ENCODE peak calls at places on chromosomes 4 and X, in five cellular contexts. J is astrocyte of the cerebellum, C is activated B cell treated with CpG ODN at 0.5 μM for 24 hours, V is endothelial cell, G is transverse colon. F is an unnamed sample.

GRCh38 chrX:103157511-103158316 is 57.2 kb upstream of the BEX4 start:
- DNase-seq in J (peak), C (no peak), V (peak), G (no peak), F (no peak)

GRCh38 chrX:72306851-72307645 is 1.3 kb upstream of the CITED1 start:
- DNase-seq in J (peak), C (peak), V (peak), G (peak), F (peak)

GRCh38 chr4:32249040-32249439 is 1528.9 kb downstream of the PCDH7 start:
- DNase-seq in J (no peak), C (no peak), V (no peak), G (no peak), F (no peak)

GRCh38 chr4:93359609-93360008 is 468.9 kb upstream of the ATOH1 start:
- DNase-seq in J (no peak), C (no peak), V (no peak), G (no peak), F (no peak)

GRCh38 chr4:34636623-34637022 is 1607.7 kb downstream of the ARAP2 start:
- DNase-seq in J (no peak), C (no peak), V (no peak), G (no peak), F (no peak)

GRCh38 chrX:77519765-77520164 is 72.6 kb downstream of the FGF16 start:
- DNase-seq in J (no peak), C (no peak), V (no peak), G (no peak), F (no peak)

GRCh38 chrX:141733371-141733770 is 34.8 kb upstream of the SPANXD start:
- DNase-seq in J (no peak), C (no peak), V (no peak), G (no peak), F (no peak)

GRCh38 chr4:126306152-126306869 is 991.6 kb downstream of the FAT4 start:
- DNase-seq in J (no peak), C (no peak), V (no peak), G (no peak), F (no peak)

GRCh38 chr4:8763966-8764901 is 107.4 kb downstream of the HMX1 start:
- DNase-seq in J (no peak), C (no peak), V (no peak), G (no peak), F (no peak)

GRCh38 chr4:16582036-16582435 is 316.4 kb downstream of the LDB2 start:
- DNase-seq in J (no peak), C (no peak), V (no peak), G (no peak), F (no peak)

GRCh38 chrX:9456250-9457074 is 8.4 kb upstream of the TBL1X start:
- DNase-seq in J (no peak), C (no peak), V (no peak), G (no peak), F (no peak)

GRCh38 chr4:62531731-62532130 is 1331.6 kb downstream of the ADGRL3 start:
- DNase-seq in J (no peak), C (no peak), V (no peak), G (no peak), F (no peak)

GRCh38 chrX:24672701-24673190 is 21.0 kb upstream of the POLA1 start:
- DNase-seq in J (no peak), C (no peak), V (no peak), G (no peak), F (no peak)

GRCh38 chr4:152065545-152065944 is 304.7 kb upstream of the GATB start:
- DNase-seq in J (no peak), C (no peak), V (no peak), G (no peak), F (no peak)

GRCh38 chrX:113512700-113513395 is 672.2 kb upstream of the AMOT start:
- DNase-seq in J (peak), C (no peak), V (no peak), G (no peak), F (no peak)

GRCh38 chr4:147207941-147208340 is 262.3 kb upstream of the TTC29 start:
- DNase-seq in J (no peak), C (no peak), V (no peak), G (no peak), F (no peak)

GRCh38 chr4:101355767-101356702 is 8.7 kb upstream of the PPP3CA start:
- DNase-seq in J (peak), C (no peak), V (no peak), G (no peak), F (no peak)

GRCh38 chr4:27176400-27176799 is 315.8 kb downstream of the STIM2 start:
- DNase-seq in J (peak), C (no peak), V (peak), G (peak), F (no peak)

GRCh38 chr4:148881860-148882643 is 439.8 kb upstream of the NR3C2 start:
- DNase-seq in J (no peak), C (no peak), V (no peak), G (peak), F (no peak)

GRCh38 chr4:148850257-148850995 is 408.2 kb upstream of the NR3C2 start:
- DNase-seq in J (no peak), C (no peak), V (no peak), G (no peak), F (no peak)

GRCh38 chrX:35711281-35711680 is 86.9 kb upstream of the MAGEB16 start:
- DNase-seq in J (peak), C (no peak), V (no peak), G (no peak), F (no peak)

GRCh38 chrX:3584415-3584996 is 128.9 kb downstream of the PRKX start:
- DNase-seq in J (no peak), C (no peak), V (no peak), G (no peak), F (no peak)

GRCh38 chr4:90419124-90419711 is 292.0 kb downstream of the CCSER1 start:
- DNase-seq in J (peak), C (no peak), V (no peak), G (no peak), F (no peak)

GRCh38 chr4:72631296-72631695 is 62.3 kb upstream of the ADAMTS3 start:
- DNase-seq in J (peak), C (no peak), V (no peak), G (no peak), F (no peak)

GRCh38 chrX:56789518-56790070 is 60.6 kb downstream of the NBDY start:
- DNase-seq in J (no peak), C (no peak), V (no peak), G (peak), F (no peak)

GRCh38 chrX:56786889-56787733 is 58.1 kb downstream of the NBDY start:
- DNase-seq in J (no peak), C (no peak), V (no peak), G (no peak), F (no peak)

GRCh38 chrX:56788717-56789122 is 59.7 kb downstream of the NBDY start:
- DNase-seq in J (no peak), C (no peak), V (no peak), G (peak), F (no peak)

GRCh38 chrX:56787734-56788152 is 58.7 kb downstream of the NBDY start:
- DNase-seq in J (no peak), C (no peak), V (no peak), G (peak), F (no peak)

GRCh38 chrX:56788229-56788628 is 59.2 kb downstream of the NBDY start:
- DNase-seq in J (no peak), C (no peak), V (no peak), G (peak), F (no peak)
- TF ChIP-seq CTCF in J (no peak), C (no peak), V (no peak), G (no peak), F (no peak)

GRCh38 chr4:119172223-119172622 is 36.6 kb downstream of the MYOZ2 start:
- DNase-seq in J (no peak), C (no peak), V (no peak), G (no peak), F (no peak)

GRCh38 chr4:119165767-119166166 is 30.1 kb downstream of the MYOZ2 start:
- DNase-seq in J (no peak), C (no peak), V (no peak), G (no peak), F (no peak)

DNA sequence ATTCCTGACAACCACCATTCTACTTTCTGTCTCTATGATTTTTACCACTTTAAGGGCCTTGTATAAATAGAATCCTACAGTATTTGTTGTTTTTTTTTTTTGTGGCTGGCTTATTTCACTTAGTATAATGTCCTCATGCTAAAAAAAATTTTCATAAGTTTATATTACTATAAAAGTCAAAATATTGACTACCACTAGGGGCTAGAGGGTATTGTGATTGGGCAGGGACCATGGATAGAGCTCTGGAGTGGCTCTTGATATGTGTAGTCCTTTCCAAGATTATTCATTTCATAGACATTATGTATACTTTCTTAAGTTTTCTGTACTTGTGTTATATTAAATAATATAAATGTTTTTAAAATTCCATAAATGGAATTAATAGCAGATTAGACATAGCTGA is 34.6 kb downstream of the MYOZ2 start:
- DNase-seq in J (no peak), C (no peak), V (no peak), G (no peak), F (no peak)
- TF ChIP-seq CTCF in J (no peak), C (no peak), V (no peak), G (no peak), F (no peak)

GRCh38 chr4:112379306-112379705 is 82.1 kb downstream of the ALPK1 start:
- DNase-seq in J (no peak), C (no peak), V (peak), G (no peak), F (no peak)
- TF ChIP-seq CTCF in J (peak), C (no peak), V (no peak), G (no peak), F (peak)

GRCh38 chrX:99301990-99302389 is 1108.1 kb downstream of the PCDH19 start:
- DNase-seq in J (no peak), C (no peak), V (no peak), G (no peak), F (no peak)
- TF ChIP-seq CTCF in J (no peak), C (no peak), V (peak), G (no peak), F (peak)

DNA sequence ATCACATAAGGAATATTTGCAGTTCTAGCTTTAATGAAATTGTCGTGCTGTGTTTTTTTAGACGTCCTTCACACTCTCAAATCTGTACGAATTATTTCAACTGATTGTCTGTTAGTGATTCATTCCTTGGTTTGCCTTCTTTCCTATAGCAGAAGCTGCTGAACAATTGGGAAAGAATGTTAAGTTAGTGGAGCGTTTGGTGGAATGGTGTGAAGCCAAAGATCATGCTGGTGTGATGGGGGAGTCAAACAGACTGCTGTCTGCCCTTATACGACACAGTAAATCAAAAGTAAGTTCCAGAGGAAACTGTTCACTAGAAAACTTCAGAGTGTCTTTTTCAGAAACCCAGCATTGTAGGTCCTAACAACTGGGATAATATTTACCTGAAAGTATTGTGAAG is 159.9 kb downstream of the RAP1GDS1 start:
- DNase-seq in J (peak), C (no peak), V (no peak), G (no peak), F (no peak)
- TF ChIP-seq CTCF in J (no peak), C (no peak), V (no peak), G (no peak), F (no peak)

DNA sequence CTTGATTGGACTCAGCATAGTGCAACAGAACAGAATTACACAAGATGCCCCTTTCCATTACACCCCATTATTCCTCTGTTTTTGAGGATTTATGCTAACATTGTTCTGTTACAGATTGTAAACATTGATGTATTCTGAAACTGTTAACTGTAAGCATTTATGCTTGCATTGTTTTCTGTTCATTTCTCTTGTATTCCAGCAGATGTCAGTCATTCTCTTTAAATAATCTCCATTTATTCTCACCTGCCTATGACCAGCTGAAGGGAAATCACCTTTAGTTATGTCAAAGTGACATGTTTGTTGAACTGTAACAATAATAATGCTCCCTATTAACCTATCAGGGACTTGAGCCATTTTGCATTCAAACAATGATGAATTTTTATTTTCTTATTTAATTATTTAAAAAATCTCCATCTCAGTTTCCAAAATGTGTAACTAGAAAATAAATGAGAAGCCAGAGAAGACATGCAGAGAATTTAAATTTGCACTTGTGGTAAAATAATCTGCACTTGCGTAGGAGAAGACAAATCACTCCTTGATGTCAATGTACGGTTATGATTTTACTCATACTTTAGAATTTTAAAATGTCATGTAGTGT is 58.0 kb downstream of the SPCS3 start:
- DNase-seq in J (no peak), C (no peak), V (no peak), G (no peak), F (no peak)
- TF ChIP-seq CTCF in J (peak), C (no peak), V (peak), G (peak), F (peak)

F was measured in osteocyte.